ENCODE peak calls at places on chromosomes 7 and 10, in six cellular contexts. A is central memory CD4-positive, alpha-beta T cell; L is kidney tubule cell; I is SW480; W is fibroblast of the aortic adventitia; T is tibial artery. C is an unnamed sample.

GRCh38 chr10:18368681-18369080 is 228.5 kb downstream of the CACNB2 start:
- DNase-seq in W (peak; percentile 47), T (no peak), A (no peak), I (peak; percentile 18), L (peak; percentile 7), C (no peak)

GRCh38 chr7:23043441-23043840 is 29.5 kb upstream of the HYCC1 start:
- DNase-seq in W (no peak), A (no peak), T (no peak), L (peak; percentile 69), I (no peak), C (no peak)

GRCh38 chr10:3755440-3756359 is 29.3 kb downstream of the KLF6 start:
- DNase-seq in L (peak; percentile 80), T (no peak), A (no peak), W (peak; percentile 86), I (no peak), C (no peak)

GRCh38 chr7:51430480-51431086 is 114.0 kb upstream of the COBL start:
- DNase-seq in W (peak; percentile 46), T (no peak), L (peak; percentile 52), A (peak; percentile 6), I (peak; percentile 68), C (no peak)

GRCh38 chr7:12754179-12754578 is 66.7 kb downstream of the ARL4A start:
- DNase-seq in I (no peak), T (no peak), W (peak; percentile 38), L (peak; percentile 20), A (no peak), C (no peak)

GRCh38 chr7:111080495-111081105 is 10.3 kb upstream of the LRRN3 start:
- DNase-seq in I (no peak), A (no peak), L (no peak), W (no peak), T (no peak), C (no peak)

GRCh38 chr7:22786290-22786932 is 36.2 kb downstream of the TOMM7 start:
- DNase-seq in L (no peak), W (no peak), T (no peak), I (peak; percentile 34), A (no peak), C (no peak)

GRCh38 chr10:68301790-68302502 is 29.9 kb upstream of the HNRNPH3 start:
- DNase-seq in L (peak; percentile 68), W (peak; percentile 77), A (peak; percentile 7), T (no peak), I (peak; percentile 73), C (no peak)

GRCh38 chr10:103497161-103497915 is 3.8 kb downstream of the NEURL1 start:
- DNase-seq in W (no peak), I (no peak), A (no peak), T (no peak), L (no peak), C (no peak)

GRCh38 chr7:45129181-45129800 is 17.8 kb upstream of the TBRG4 start:
- DNase-seq in L (peak; percentile 19), T (no peak), I (no peak), A (no peak), W (no peak), C (peak; percentile 43)

GRCh38 chr7:99693427-99694200 is 13.8 kb upstream of the CYP3A5 start:
- DNase-seq in W (no peak), I (peak; percentile 68), A (peak; percentile 3), T (no peak), L (peak; percentile 61), C (no peak)

GRCh38 chr7:143325215-143325614 is 9.3 kb downstream of the CLCN1 start:
- DNase-seq in L (no peak), W (no peak), A (no peak), T (no peak), I (no peak), C (no peak)

GRCh38 chr10:30434273-30435067 is 486 bp downstream of the MAP3K8 start:
- DNase-seq in I (peak; percentile 72), A (peak; percentile 49), L (peak; percentile 83), W (peak; percentile 85), T (peak; percentile 97), C (peak; percentile 44)

GRCh38 chr7:94374231-94374630 is 20.5 kb upstream of the COL1A2 start:
- DNase-seq in T (peak; percentile 93), W (peak; percentile 97), I (no peak), A (no peak), L (peak; percentile 44), C (no peak)

GRCh38 chr7:37392673-37393017 is 56.0 kb downstream of the ELMO1 start:
- DNase-seq in A (no peak), T (no peak), I (no peak), W (no peak), L (no peak), C (no peak)

GRCh38 chr10:100482181-100482833 is 19.5 kb downstream of the WNT8B start:
- DNase-seq in A (peak; percentile 57), L (peak; percentile 76), I (peak; percentile 77), W (peak; percentile 68), T (peak; percentile 79), C (peak; percentile 74)

GRCh38 chr7:122402235-122402634 is 97.7 kb upstream of the FEZF1 start:
- DNase-seq in I (no peak), T (no peak), L (no peak), W (no peak), A (no peak), C (no peak)

GRCh38 chr10:50577681-50578350 is 45.9 kb downstream of the SGMS1 start:
- DNase-seq in W (peak; percentile 70), L (peak; percentile 59), A (no peak), I (peak; percentile 27), T (no peak), C (peak; percentile 19)

GRCh38 chr7:75861636-75862035 is 17.2 kb upstream of the RHBDD2 start:
- DNase-seq in W (peak; percentile 69), A (no peak), L (no peak), I (no peak), T (no peak), C (no peak)

GRCh38 chr10:11823122-11823988 is at the start of gene PROSER2:
- DNase-seq in T (no peak), I (no peak), L (peak; percentile 78), A (peak; percentile 8), W (peak; percentile 40), C (no peak)

GRCh38 chr10:5283305-5284158 is 81.2 kb upstream of the UCN3 start:
- DNase-seq in A (peak; percentile 42), W (peak; percentile 75), L (peak; percentile 82), I (peak; percentile 70), T (peak; percentile 73), C (peak; percentile 13)